ENCODE peak calls at places on chromosomes 11 and 22, in ten cellular contexts. One of them, this sample, is unnamed.
A peak's percentile ranks its signal among the peaks of the same experiment; 100 is the strongest.

GRCh38 chr11:75562048-75562835 is at the start of gene SERPINH1:
- DNase-seq in naive thymus-derived CD8-positive, alpha-beta T cell: peak; percentile 52
- DNase-seq in lower lobe of right lung: peak; percentile 91
- DNase-seq in cardiac muscle cell: peak; percentile 91
- DNase-seq in midbrain: peak; percentile 74
- DNase-seq in Kasumi-1: peak; percentile 79
- DNase-seq in substantia nigra: peak; percentile 56
- DNase-seq in hepatic stellate cell: peak; percentile 94
- DNase-seq in naive B cell: peak; percentile 30
- DNase-seq in H7: peak; percentile 90
- DNase-seq in this sample: peak; percentile 58

GRCh38 chr11:15920856-15921629 is 435.3 kb downstream of the SOX6 start:
- DNase-seq in naive thymus-derived CD8-positive, alpha-beta T cell: no peak
- DNase-seq in lower lobe of right lung: no peak
- DNase-seq in cardiac muscle cell: peak; percentile 76
- DNase-seq in midbrain: no peak
- DNase-seq in Kasumi-1: no peak
- DNase-seq in substantia nigra: no peak
- DNase-seq in hepatic stellate cell: no peak
- DNase-seq in naive B cell: no peak
- DNase-seq in H7: no peak
- DNase-seq in this sample: no peak

GRCh38 chr11:126930100-126930841 is 70.3 kb downstream of the KIRREL3 start:
- DNase-seq in naive thymus-derived CD8-positive, alpha-beta T cell: no peak
- DNase-seq in lower lobe of right lung: no peak
- DNase-seq in cardiac muscle cell: no peak
- DNase-seq in midbrain: no peak
- DNase-seq in Kasumi-1: no peak
- DNase-seq in substantia nigra: no peak
- DNase-seq in hepatic stellate cell: no peak
- DNase-seq in naive B cell: no peak
- DNase-seq in H7: no peak
- DNase-seq in this sample: no peak

GRCh38 chr11:72129381-72129780 is 6.1 kb upstream of the FOLR3 start:
- DNase-seq in naive thymus-derived CD8-positive, alpha-beta T cell: no peak
- DNase-seq in lower lobe of right lung: no peak
- DNase-seq in cardiac muscle cell: no peak
- DNase-seq in midbrain: no peak
- DNase-seq in Kasumi-1: no peak
- DNase-seq in substantia nigra: no peak
- DNase-seq in hepatic stellate cell: no peak
- DNase-seq in naive B cell: no peak
- DNase-seq in H7: no peak
- DNase-seq in this sample: no peak

GRCh38 chr11:47185305-47186075 is 744 bp downstream of the PACSIN3 start:
- DNase-seq in naive thymus-derived CD8-positive, alpha-beta T cell: no peak
- DNase-seq in lower lobe of right lung: peak; percentile 84
- DNase-seq in cardiac muscle cell: peak; percentile 85
- DNase-seq in midbrain: peak; percentile 59
- DNase-seq in Kasumi-1: peak; percentile 9
- DNase-seq in substantia nigra: no peak
- DNase-seq in hepatic stellate cell: peak; percentile 78
- DNase-seq in naive B cell: no peak
- DNase-seq in H7: peak; percentile 97
- DNase-seq in this sample: no peak

GRCh38 chr11:46537851-46538295 is 56.0 kb downstream of the AMBRA1 start:
- DNase-seq in naive thymus-derived CD8-positive, alpha-beta T cell: peak; percentile 73
- DNase-seq in lower lobe of right lung: peak; percentile 55
- DNase-seq in cardiac muscle cell: peak; percentile 82
- DNase-seq in midbrain: peak; percentile 68
- DNase-seq in Kasumi-1: peak; percentile 94
- DNase-seq in substantia nigra: peak; percentile 51
- DNase-seq in hepatic stellate cell: peak; percentile 71
- DNase-seq in naive B cell: peak; percentile 39
- DNase-seq in H7: peak; percentile 81
- DNase-seq in this sample: peak; percentile 53

GRCh38 chr11:125425601-125426000 is 70.5 kb downstream of the FEZ1 start:
- DNase-seq in naive thymus-derived CD8-positive, alpha-beta T cell: no peak
- DNase-seq in lower lobe of right lung: no peak
- DNase-seq in cardiac muscle cell: no peak
- DNase-seq in midbrain: no peak
- DNase-seq in Kasumi-1: no peak
- DNase-seq in substantia nigra: no peak
- DNase-seq in hepatic stellate cell: no peak
- DNase-seq in naive B cell: no peak
- DNase-seq in H7: no peak
- DNase-seq in this sample: no peak

GRCh38 chr11:125542709-125543108 is 26.6 kb upstream of the EI24 start:
- DNase-seq in naive thymus-derived CD8-positive, alpha-beta T cell: no peak
- DNase-seq in lower lobe of right lung: no peak
- DNase-seq in cardiac muscle cell: no peak
- DNase-seq in midbrain: no peak
- DNase-seq in Kasumi-1: peak; percentile 3
- DNase-seq in substantia nigra: no peak
- DNase-seq in hepatic stellate cell: no peak
- DNase-seq in naive B cell: no peak
- DNase-seq in H7: no peak
- DNase-seq in this sample: no peak

GRCh38 chr11:110435780-110436717 is 6.3 kb downstream of the FDX1 start:
- DNase-seq in naive thymus-derived CD8-positive, alpha-beta T cell: no peak
- DNase-seq in lower lobe of right lung: no peak
- DNase-seq in cardiac muscle cell: no peak
- DNase-seq in midbrain: no peak
- DNase-seq in Kasumi-1: no peak
- DNase-seq in substantia nigra: no peak
- DNase-seq in hepatic stellate cell: no peak
- DNase-seq in naive B cell: no peak
- DNase-seq in H7: no peak
- DNase-seq in this sample: no peak

GRCh38 chr11:123217897-123218296 is 22.8 kb upstream of the CLMP start:
- DNase-seq in naive thymus-derived CD8-positive, alpha-beta T cell: no peak
- DNase-seq in lower lobe of right lung: no peak
- DNase-seq in cardiac muscle cell: no peak
- DNase-seq in midbrain: no peak
- DNase-seq in Kasumi-1: no peak
- DNase-seq in substantia nigra: no peak
- DNase-seq in hepatic stellate cell: no peak
- DNase-seq in naive B cell: no peak
- DNase-seq in H7: no peak
- DNase-seq in this sample: no peak

GRCh38 chr22:29742319-29742718 is 22.5 kb downstream of the CABP7 start:
- DNase-seq in naive thymus-derived CD8-positive, alpha-beta T cell: no peak
- DNase-seq in lower lobe of right lung: no peak
- DNase-seq in cardiac muscle cell: no peak
- DNase-seq in midbrain: no peak
- DNase-seq in Kasumi-1: no peak
- DNase-seq in substantia nigra: no peak
- DNase-seq in hepatic stellate cell: no peak
- DNase-seq in naive B cell: no peak
- DNase-seq in H7: peak; percentile 42
- DNase-seq in this sample: no peak

GRCh38 chr22:30802202-30803166 is 107.8 kb downstream of the OSBP2 start:
- DNase-seq in naive thymus-derived CD8-positive, alpha-beta T cell: peak; percentile 67
- DNase-seq in lower lobe of right lung: peak; percentile 89
- DNase-seq in cardiac muscle cell: peak; percentile 95
- DNase-seq in midbrain: peak; percentile 84
- DNase-seq in Kasumi-1: peak; percentile 70
- DNase-seq in substantia nigra: peak; percentile 43
- DNase-seq in hepatic stellate cell: peak; percentile 84
- DNase-seq in naive B cell: peak; percentile 21
- DNase-seq in H7: peak; percentile 96
- DNase-seq in this sample: peak; percentile 47

GRCh38 chr11:21811572-21811971 is 381.3 kb upstream of the ANO5 start:
- DNase-seq in naive thymus-derived CD8-positive, alpha-beta T cell: no peak
- DNase-seq in lower lobe of right lung: no peak
- DNase-seq in cardiac muscle cell: peak; percentile 51
- DNase-seq in midbrain: no peak
- DNase-seq in Kasumi-1: no peak
- DNase-seq in substantia nigra: no peak
- DNase-seq in hepatic stellate cell: no peak
- DNase-seq in naive B cell: no peak
- DNase-seq in H7: peak; percentile 64
- DNase-seq in this sample: no peak

GRCh38 chr22:49198705-49199084 is 629.0 kb downstream of the BRD1 start:
- DNase-seq in naive thymus-derived CD8-positive, alpha-beta T cell: no peak
- DNase-seq in lower lobe of right lung: no peak
- DNase-seq in cardiac muscle cell: no peak
- DNase-seq in midbrain: no peak
- DNase-seq in Kasumi-1: no peak
- DNase-seq in substantia nigra: no peak
- DNase-seq in hepatic stellate cell: no peak
- DNase-seq in naive B cell: no peak
- DNase-seq in H7: no peak
- DNase-seq in this sample: no peak

GRCh38 chr22:47107431-47107830 is 345.0 kb downstream of the TBC1D22A start:
- DNase-seq in naive thymus-derived CD8-positive, alpha-beta T cell: no peak
- DNase-seq in lower lobe of right lung: no peak
- DNase-seq in cardiac muscle cell: no peak
- DNase-seq in midbrain: no peak
- DNase-seq in Kasumi-1: no peak
- DNase-seq in substantia nigra: no peak
- DNase-seq in hepatic stellate cell: peak; percentile 83
- DNase-seq in naive B cell: no peak
- DNase-seq in H7: no peak
- DNase-seq in this sample: no peak

GRCh38 chr11:59960502-59961381 is 3.1 kb upstream of the OOSP4A start:
- DNase-seq in naive thymus-derived CD8-positive, alpha-beta T cell: no peak
- DNase-seq in lower lobe of right lung: no peak
- DNase-seq in cardiac muscle cell: peak; percentile 67
- DNase-seq in midbrain: no peak
- DNase-seq in Kasumi-1: no peak
- DNase-seq in substantia nigra: no peak
- DNase-seq in hepatic stellate cell: no peak
- DNase-seq in naive B cell: no peak
- DNase-seq in H7: no peak
- DNase-seq in this sample: no peak

GRCh38 chr11:8338138-8338537 is 74.5 kb upstream of the LMO1 start:
- DNase-seq in naive thymus-derived CD8-positive, alpha-beta T cell: no peak
- DNase-seq in lower lobe of right lung: peak; percentile 72
- DNase-seq in cardiac muscle cell: peak; percentile 57
- DNase-seq in midbrain: peak; percentile 13
- DNase-seq in Kasumi-1: no peak
- DNase-seq in substantia nigra: no peak
- DNase-seq in hepatic stellate cell: peak; percentile 77
- DNase-seq in naive B cell: no peak
- DNase-seq in H7: peak; percentile 95
- DNase-seq in this sample: no peak

GRCh38 chr11:133081730-133082452 is 450.4 kb downstream of the OPCML start:
- DNase-seq in naive thymus-derived CD8-positive, alpha-beta T cell: no peak
- DNase-seq in lower lobe of right lung: no peak
- DNase-seq in cardiac muscle cell: peak; percentile 9
- DNase-seq in midbrain: no peak
- DNase-seq in Kasumi-1: no peak
- DNase-seq in substantia nigra: no peak
- DNase-seq in hepatic stellate cell: no peak
- DNase-seq in naive B cell: no peak
- DNase-seq in H7: peak; percentile 78
- DNase-seq in this sample: no peak

GRCh38 chr11:104259121-104259610 is 95.2 kb upstream of the PDGFD start:
- DNase-seq in naive thymus-derived CD8-positive, alpha-beta T cell: no peak
- DNase-seq in lower lobe of right lung: no peak
- DNase-seq in cardiac muscle cell: no peak
- DNase-seq in midbrain: no peak
- DNase-seq in Kasumi-1: no peak
- DNase-seq in substantia nigra: no peak
- DNase-seq in hepatic stellate cell: no peak
- DNase-seq in naive B cell: no peak
- DNase-seq in H7: no peak
- DNase-seq in this sample: no peak